ENCODE peak calls at places on chromosomes 4 and X, in seven cellular contexts. B, G, V, E, I, Q and C are unnamed samples.

GRCh38 chrX:109992203-109992602 is 10.7 kb upstream of the TMEM164 start:
- DNase-seq in E (no peak), V (no peak), G (no peak), I (no peak), B (no peak), Q (no peak), C (no peak)

GRCh38 chr4:121308828-121309227 is 72.0 kb downstream of the QRFPR start:
- DNase-seq in B (no peak), I (no peak), G (no peak), E (no peak), V (no peak), Q (no peak), C (no peak)

GRCh38 chrX:136030357-136031225 is 45.4 kb downstream of the SLC9A6 start:
- DNase-seq in I (no peak), G (no peak), E (no peak), B (no peak), Q (peak; percentile 85), V (no peak), C (peak; percentile 88)

GRCh38 chrX:8748855-8749254 is 16.9 kb upstream of the ANOS1 start:
- DNase-seq in E (peak; percentile 51), B (no peak), V (no peak), G (no peak), Q (peak; percentile 42), I (no peak), C (no peak)

GRCh38 chr4:124953059-124953850 is 240.7 kb upstream of the ANKRD50 start:
- DNase-seq in I (no peak), V (no peak), B (no peak), E (peak; percentile 18), G (no peak), Q (peak; percentile 82), C (no peak)

GRCh38 chrX:100512471-100512870 is 72.3 kb upstream of the TNMD start:
- DNase-seq in I (no peak), V (no peak), E (peak; percentile 19), B (no peak), G (no peak), Q (peak; percentile 10), C (no peak)

GRCh38 chrX:17032351-17032750 is 85.9 kb downstream of the REPS2 start:
- DNase-seq in B (no peak), Q (peak; percentile 91), E (peak; percentile 94), I (no peak), G (no peak), V (no peak), C (peak; percentile 88)

GRCh38 chr4:75779059-75779757 is 54.8 kb downstream of the USO1 start:
- DNase-seq in Q (no peak), G (no peak), I (no peak), B (no peak), E (no peak), V (no peak), C (no peak)

GRCh38 chrX:152869972-152870371 is 27.9 kb upstream of the ZNF185 start:
- DNase-seq in Q (no peak), B (no peak), G (no peak), E (no peak), V (no peak), I (no peak), C (no peak)

GRCh38 chr4:52036875-52037274 is 1.2 kb downstream of the SGCB start:
- DNase-seq in B (no peak), E (no peak), G (no peak), I (no peak), V (no peak), Q (peak; percentile 5), C (no peak)

GRCh38 chr4:116343809-116344208 is 741.6 kb downstream of the TRAM1L1 start:
- DNase-seq in I (no peak), V (no peak), G (no peak), E (no peak), Q (no peak), B (no peak), C (no peak)